ENCODE peak calls at places on chromosomes 7 and 10, in four cellular contexts. V is uterus; P is activated naive CD4-positive, alpha-beta T cell; R is osteocyte. Y is an unnamed sample.

GRCh38 chr7:28926871-28927597 is 31.1 kb downstream of the TRIL start:
- DNase-seq in V (peak), R (no peak), P (no peak), Y (no peak)

GRCh38 chr7:130063036-130063435 is 7.3 kb upstream of the KLHDC10 start:
- DNase-seq in P (peak), R (peak), V (no peak), Y (no peak)

GRCh38 chr10:45282061-45282460 is 33.3 kb downstream of the OR13A1 start:
- DNase-seq in V (no peak), R (no peak), P (no peak), Y (no peak)

GRCh38 chr7:121530251-121531174 is 134.4 kb upstream of the FAM3C start:
- DNase-seq in P (no peak), R (no peak), V (no peak), Y (no peak)

GRCh38 chr7:36355490-36355889 is 34.2 kb upstream of the ANLN start:
- DNase-seq in V (no peak), P (no peak), R (no peak), Y (no peak)

GRCh38 chr10:97032624-97033023 is 153.1 kb downstream of the SLIT1 start:
- DNase-seq in V (no peak), R (no peak), P (no peak), Y (no peak)

GRCh38 chr10:84846646-84847045 is 518.3 kb downstream of the CCSER2 start:
- DNase-seq in V (no peak), P (no peak), R (no peak), Y (no peak)

GRCh38 chr10:71042699-71043098 is 154.3 kb upstream of the PCBD1 start:
- DNase-seq in P (no peak), V (no peak), R (no peak), Y (no peak)

GRCh38 chr7:64574481-64575159 is 11.7 kb upstream of the ZNF680 start:
- DNase-seq in V (no peak), R (no peak), P (no peak), Y (no peak)